ENCODE peak calls at places on chromosomes 5 and 9, in four cellular contexts. L is NCI-H446, C is smooth muscle cell of the brain vasculature, K is psoas muscle. S is an unnamed sample.

GRCh38 chr9:26747611-26748010 is 145.0 kb downstream of the CAAP1 start:
- DNase-seq in K (no peak), C (no peak), L (no peak), S (no peak)

GRCh38 chr9:32663741-32664140 is 28.3 kb upstream of the TAF1L start:
- DNase-seq in K (no peak), C (no peak), L (no peak), S (no peak)

GRCh38 chr5:143716856-143717255 is 95.1 kb upstream of the HMHB1 start:
- DNase-seq in K (no peak), C (no peak), L (no peak), S (no peak)

GRCh38 chr5:179325296-179326031 is 19.8 kb downstream of the ADAMTS2 start:
- DNase-seq in L (no peak), K (peak; percentile 11), C (no peak), S (no peak)

GRCh38 chr9:85298434-85298833 is 443.3 kb downstream of the AGTPBP1 start:
- DNase-seq in K (no peak), L (no peak), C (no peak), S (no peak)

GRCh38 chr9:37031902-37032301 is 2.2 kb downstream of the PAX5 start:
- DNase-seq in K (no peak), C (no peak), L (no peak), S (no peak)

GRCh38 chr5:22736443-22736842 is 116.7 kb downstream of the CDH12 start:
- DNase-seq in L (no peak), K (no peak), C (no peak), S (no peak)

GRCh38 chr9:89873801-89874200 is 269.0 kb downstream of the GADD45G start:
- DNase-seq in K (no peak), C (no peak), L (no peak), S (no peak)

GRCh38 chr9:87290241-87290700 is 207.4 kb upstream of the DAPK1 start:
- DNase-seq in C (no peak), K (no peak), L (no peak), S (no peak)

GRCh38 chr5:154648706-154649105 is 106.5 kb upstream of the LARP1 start:
- DNase-seq in L (no peak), C (no peak), K (no peak), S (no peak)

GRCh38 chr9:96500696-96501660 is 51.0 kb downstream of the HABP4 start:
- DNase-seq in K (no peak), C (no peak), L (no peak), S (no peak)

GRCh38 chr9:114109106-114109505 is 10.0 kb upstream of the KIF12 start:
- DNase-seq in K (no peak), C (no peak), L (no peak), S (no peak)

GRCh38 chr5:172641359-172642045 is 439 bp downstream of the NEURL1B start:
- DNase-seq in L (no peak), C (no peak), K (peak; percentile 30), S (no peak)

GRCh38 chr5:131406997-131407638 is 143.3 kb downstream of the CDC42SE2 start:
- DNase-seq in L (no peak), C (no peak), K (no peak), S (no peak)

GRCh38 chr5:33088176-33088575 is 352.6 kb upstream of the TARS1 start:
- DNase-seq in K (no peak), C (no peak), L (no peak), S (no peak)

GRCh38 chr9:111178361-111179043 is 140.2 kb upstream of the LPAR1 start:
- DNase-seq in C (peak; percentile 70), L (no peak), K (no peak), S (no peak)

GRCh38 chr5:169041180-169041579 is 259.8 kb downstream of the SLIT3 start:
- DNase-seq in K (no peak), C (no peak), L (no peak), S (no peak)

GRCh38 chr5:154191467-154192261 is 1.1 kb downstream of the GALNT10 start:
- DNase-seq in K (no peak), L (no peak), C (no peak), S (no peak)

GRCh38 chr5:14238272-14238671 is 95.1 kb downstream of the TRIO start:
- DNase-seq in L (no peak), C (no peak), K (no peak), S (no peak)

GRCh38 chr9:3526903-3527652 is 1.3 kb upstream of the RFX3 start:
- DNase-seq in K (peak; percentile 13), L (peak; percentile 83), C (no peak), S (no peak)

GRCh38 chr9:112648624-112649023 is 69.3 kb downstream of the INIP start:
- DNase-seq in C (no peak), L (no peak), K (no peak), S (no peak)

GRCh38 chr5:134127988-134128647 is 13.6 kb downstream of the TCF7 start:
- DNase-seq in K (no peak), C (no peak), L (no peak), S (no peak)

GRCh38 chr9:77896269-77897245 is 135.1 kb downstream of the GNAQ start:
- DNase-seq in C (no peak), K (no peak), L (no peak), S (no peak)

GRCh38 chr9:110257971-110258370 is 1.7 kb upstream of the TXN start:
- DNase-seq in L (no peak), K (no peak), C (no peak), S (no peak)

GRCh38 chr5:145633474-145633873 is 201.7 kb downstream of the PRELID2 start:
- DNase-seq in C (no peak), L (no peak), K (no peak), S (no peak)

GRCh38 chr5:157431544-157432200 is 28.3 kb upstream of the NIPAL4 start:
- DNase-seq in K (no peak), C (peak; percentile 39), L (peak; percentile 42), S (no peak)

GRCh38 chr5:76145945-76146344 is 62.8 kb downstream of the SV2C start:
- DNase-seq in K (no peak), C (no peak), L (no peak), S (no peak)

GRCh38 chr5:170631471-170632195 is 127.8 kb downstream of the KCNIP1 start:
- DNase-seq in K (no peak), C (no peak), L (no peak), S (no peak)

GRCh38 chr5:132526290-132526973 is 16.9 kb downstream of the IL5 start:
- DNase-seq in K (no peak), C (peak; percentile 17), L (peak; percentile 30), S (no peak)

GRCh38 chr9:26169684-26170083 is 491.4 kb upstream of the TUSC1 start:
- DNase-seq in C (no peak), L (no peak), K (no peak), S (no peak)

GRCh38 chr5:1474183-1474839 is 29.1 kb upstream of the SLC6A3 start:
- DNase-seq in L (no peak), K (peak; percentile 13), C (no peak), S (no peak)

GRCh38 chr9:113530022-113530635 is 66.6 kb downstream of the RGS3 start:
- DNase-seq in K (no peak), C (no peak), L (no peak), S (no peak)

GRCh38 chr9:37066139-37066725 is 32.2 kb upstream of the PAX5 start:
- DNase-seq in C (no peak), L (no peak), K (no peak), S (no peak)

GRCh38 chr5:73674669-73675004 is 48.6 kb downstream of the ARHGEF28 start:
- DNase-seq in K (no peak), C (no peak), L (no peak), S (no peak)

GRCh38 chr9:123686131-123686848 is 243.6 kb downstream of the DENND1A start:
- DNase-seq in C (no peak), K (no peak), L (peak; percentile 9), S (peak; percentile 22)

GRCh38 chr9:99184073-99184426 is 37.7 kb downstream of the ALG2 start:
- DNase-seq in C (no peak), L (no peak), K (peak; percentile 77), S (no peak)

GRCh38 chr5:14114615-14115251 is 28.4 kb upstream of the TRIO start:
- DNase-seq in K (no peak), C (no peak), L (no peak), S (no peak)

GRCh38 chr5:79555418-79555817 is 41.5 kb upstream of the HOMER1 start:
- DNase-seq in C (no peak), L (no peak), K (no peak), S (no peak)

GRCh38 chr5:142544946-142545652 is 140.8 kb downstream of the FGF1 start:
- DNase-seq in K (no peak), C (no peak), L (no peak), S (no peak)

S was measured in epithelial cell of prostate.